ENCODE peak calls at places on chromosomes 6 and 20, in five cellular contexts. E is HepG2, S is H1, R is K562, P is HCT116. K is an unnamed sample.
A peak's percentile ranks its signal among the peaks of the same experiment; 100 is the strongest.

GRCh38 chr20:43996240-43996930 is 81.7 kb downstream of the TOX2 start:
- DNase-seq in P (no peak), S (no peak), E (no peak), R (no peak), K (no peak)

GRCh38 chr6:49540614-49541013 is 9.9 kb upstream of the C6orf141 start:
- DNase-seq in E (no peak), R (no peak), S (no peak), P (no peak), K (no peak)

GRCh38 chr20:34713194-34713943 is 9.2 kb downstream of the TP53INP2 start:
- DNase-seq in P (peak; percentile 67), R (peak; percentile 92), E (peak; percentile 91), S (no peak), K (peak; percentile 57)

GRCh38 chr6:104003803-104004516 is 855.8 kb downstream of the HACE1 start:
- DNase-seq in R (no peak), S (no peak), E (peak; percentile 13), P (no peak), K (no peak)

GRCh38 chr6:165729307-165729936 is 66.4 kb upstream of the PDE10A start:
- DNase-seq in R (peak; percentile 73), E (peak; percentile 13), P (peak; percentile 6), S (peak; percentile 84), K (no peak)

GRCh38 chr20:37973059-37973910 is 60.0 kb downstream of the TTI1 start:
- DNase-seq in P (no peak), R (peak; percentile 71), S (peak; percentile 39), E (no peak), K (no peak)

GRCh38 chr6:35469711-35470662 is 1.8 kb downstream of the RPL10A start:
- DNase-seq in S (no peak), E (peak; percentile 44), P (no peak), R (no peak), K (no peak)

GRCh38 chr6:1042583-1043457 is 269.1 kb upstream of the FOXQ1 start:
- DNase-seq in E (no peak), R (no peak), P (no peak), S (no peak), K (no peak)

GRCh38 chr20:42484335-42484734 is 705.4 kb downstream of the PTPRT start:
- DNase-seq in E (no peak), P (no peak), S (no peak), R (no peak), K (no peak)

GRCh38 chr20:20092852-20093251 is 40.5 kb downstream of the CFAP61 start:
- DNase-seq in R (no peak), E (no peak), P (no peak), S (no peak), K (no peak)

GRCh38 chr6:66126358-66126757 is 419.3 kb upstream of the EYS start:
- DNase-seq in R (no peak), E (no peak), S (no peak), P (no peak), K (no peak)

GRCh38 chr6:18493421-18493891 is 106.3 kb downstream of the RNF144B start:
- DNase-seq in S (no peak), E (no peak), R (no peak), P (no peak), K (no peak)

GRCh38 chr6:780669-781068 is 87.7 kb upstream of the EXOC2 start:
- DNase-seq in R (no peak), S (no peak), E (no peak), P (no peak), K (no peak)

GRCh38 chr20:58598271-58599015 is 52.6 kb upstream of the STX16 start:
- DNase-seq in P (no peak), E (no peak), R (no peak), S (no peak), K (no peak)

GRCh38 chr6:114085206-114085605 is 114.3 kb upstream of the HDAC2 start:
- DNase-seq in E (no peak), P (no peak), R (no peak), S (no peak), K (no peak)

GRCh38 chr6:148523051-148523450 is 180.4 kb downstream of the SASH1 start:
- DNase-seq in S (no peak), R (no peak), E (no peak), P (no peak), K (no peak)

GRCh38 chr6:31639449-31639861 is 13.0 kb downstream of the BAG6 start:
- DNase-seq in S (no peak), R (no peak), E (no peak), P (no peak), K (no peak)

GRCh38 chr6:163327936-163328335 is 86.6 kb upstream of the QKI start:
- DNase-seq in S (no peak), R (no peak), P (no peak), E (no peak), K (no peak)

GRCh38 chr6:24974182-24975171 is 38.7 kb upstream of the RIPOR2 start:
- DNase-seq in R (no peak), S (no peak), E (no peak), P (no peak), K (no peak)
- TF ChIP-seq SRF in R (no peak), S (no peak), E (no peak), P (no peak), K (peak; percentile 62)

GRCh38 chr6:136921936-136922679 is at the start of gene SLC35D3:
- DNase-seq in S (peak; percentile 73), E (no peak), P (no peak), R (no peak), K (no peak)
- TF ChIP-seq SRF in S (no peak), E (no peak), P (no peak), R (no peak), K (no peak)

DNA sequence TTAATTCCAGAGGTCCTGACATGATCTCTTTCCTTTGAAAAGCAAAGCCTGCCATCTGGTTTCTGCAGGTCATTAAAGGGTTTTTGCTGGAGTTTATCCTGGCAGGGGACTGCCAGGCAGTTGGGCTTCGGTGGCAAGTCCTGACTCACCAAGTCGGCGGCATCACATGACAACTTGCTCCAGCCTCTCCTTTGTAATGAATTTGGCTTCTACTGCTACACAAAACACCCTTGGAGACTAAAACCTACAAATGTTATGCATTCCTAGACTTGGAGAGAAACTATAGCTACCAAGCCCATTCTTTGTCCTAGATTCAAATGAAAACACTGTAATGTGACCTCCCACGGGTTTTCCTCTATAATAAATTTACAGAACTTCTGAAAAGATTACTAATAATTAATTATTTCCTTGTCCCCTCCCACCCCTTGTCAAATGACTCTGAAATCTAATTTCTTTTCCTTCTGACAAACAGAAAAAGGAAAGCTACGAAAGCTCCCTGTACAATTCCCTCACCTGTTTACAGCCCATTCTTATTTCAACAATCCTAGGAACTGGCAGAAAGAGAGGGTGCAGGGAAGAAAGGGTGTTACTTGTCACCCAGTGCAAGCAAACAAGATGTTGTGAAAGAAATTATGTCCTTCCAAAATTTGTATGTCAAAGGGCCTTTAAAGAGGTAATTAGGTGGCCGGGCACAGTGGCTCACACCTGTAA is 62.9 kb downstream of the QRSL1 start:
- DNase-seq in P (no peak), R (no peak), S (no peak), E (no peak), K (no peak)
- TF ChIP-seq SRF in P (no peak), R (no peak), S (no peak), E (no peak), K (no peak)

GRCh38 chr20:31607640-31608255 is 2.7 kb downstream of the ID1 start:
- DNase-seq in P (peak; percentile 43), S (no peak), E (peak; percentile 62), R (no peak), K (no peak)

GRCh38 chr20:31606928-31607639 is 2.0 kb downstream of the ID1 start:
- DNase-seq in S (peak; percentile 62), P (peak; percentile 93), R (peak; percentile 90), E (peak; percentile 99), K (no peak)

GRCh38 chr20:31606678-31606927 is 1.5 kb downstream of the ID1 start:
- DNase-seq in R (no peak), S (no peak), P (no peak), E (no peak), K (no peak)

GRCh38 chr20:31605902-31606677 is 1.0 kb downstream of the ID1 start:
- DNase-seq in P (no peak), E (peak; percentile 47), R (peak; percentile 43), S (no peak), K (no peak)

GRCh38 chr20:31608256-31608980 is 3.3 kb downstream of the ID1 start:
- DNase-seq in P (peak; percentile 91), S (peak; percentile 87), E (peak; percentile 100), R (peak; percentile 77), K (no peak)
- TF ChIP-seq SRF in P (no peak), S (no peak), E (no peak), R (no peak), K (no peak)

DNA sequence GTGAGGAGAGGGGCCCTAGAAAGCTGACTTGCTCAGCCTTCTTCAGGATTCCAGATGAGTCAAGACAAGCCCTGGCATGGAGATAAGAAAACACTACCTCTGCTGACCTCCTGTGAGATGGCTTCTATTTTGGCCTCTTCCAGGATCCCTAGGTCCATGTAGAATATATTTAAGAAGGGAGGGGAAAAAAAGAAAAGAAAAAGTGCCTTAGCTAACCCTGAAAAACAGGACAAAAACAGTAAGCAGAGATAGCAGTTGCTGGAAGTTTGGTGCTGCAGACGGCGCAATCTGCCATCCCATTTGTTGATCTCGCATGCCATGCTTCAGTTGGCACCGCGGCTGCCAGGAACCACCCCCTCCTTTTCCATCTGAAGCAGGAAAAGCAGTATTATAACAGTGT is 100.0 kb downstream of the ARMC2 start:
- DNase-seq in S (no peak), R (no peak), P (no peak), E (no peak), K (no peak)
- TF ChIP-seq SRF in S (no peak), R (no peak), P (no peak), E (no peak), K (no peak)